ENCODE peak calls at places on chromosome 4, in four cellular contexts. T is fibroblast of the aortic adventitia, S is brain microvascular endothelial cell, P is non-pigmented ciliary epithelial cell. N is an unnamed sample.
A peak's percentile ranks its signal among the peaks of the same experiment; 100 is the strongest.

GRCh38 chr4:168848112-168848511 is 161.9 kb downstream of the CBR4 start:
- DNase-seq in T (peak; percentile 50), S (no peak), P (no peak), N (no peak)

GRCh38 chr4:89469930-89470375 is 162.4 kb upstream of the GPRIN3 start:
- DNase-seq in T (peak; percentile 89), S (peak; percentile 89), P (peak; percentile 88), N (peak; percentile 34)

GRCh38 chr4:147550626-147551250 is 66.5 kb upstream of the TMEM184C start:
- DNase-seq in T (peak; percentile 61), S (peak; percentile 76), P (no peak), N (no peak)

GRCh38 chr4:139628184-139629012 is 37.2 kb upstream of the MGST2 start:
- DNase-seq in T (no peak), S (no peak), P (no peak), N (no peak)

GRCh38 chr4:39544580-39545315 is 17.5 kb upstream of the UGDH start:
- DNase-seq in T (no peak), S (no peak), P (no peak), N (no peak)

GRCh38 chr4:10762541-10762940 is 78.0 kb upstream of the CLNK start:
- DNase-seq in T (peak; percentile 69), S (peak; percentile 96), P (peak; percentile 96), N (no peak)

GRCh38 chr4:1492636-1493539 is 86.6 kb upstream of the NKX1-1 start:
- DNase-seq in T (no peak), S (no peak), P (no peak), N (no peak)

GRCh38 chr4:30717208-30718020 is 2.8 kb upstream of the PCDH7 start:
- DNase-seq in T (peak; percentile 72), S (peak; percentile 42), P (no peak), N (peak; percentile 69)

GRCh38 chr4:173185832-173186545 is 17.4 kb downstream of the GALNT7 start:
- DNase-seq in T (peak; percentile 17), S (no peak), P (no peak), N (no peak)

GRCh38 chr4:129342820-129343219 is 246.9 kb downstream of the C4orf33 start:
- DNase-seq in T (peak; percentile 74), S (peak; percentile 35), P (no peak), N (peak; percentile 36)

GRCh38 chr4:138090145-138090917 is 151.8 kb downstream of the SLC7A11 start:
- DNase-seq in T (peak; percentile 91), S (peak; percentile 87), P (peak; percentile 51), N (peak; percentile 99)

GRCh38 chr4:24956091-24956490 is 43.2 kb upstream of the CCDC149 start:
- DNase-seq in T (no peak), S (no peak), P (no peak), N (no peak)

GRCh38 chr4:124952601-124953000 is 240.1 kb upstream of the ANKRD50 start:
- DNase-seq in T (no peak), S (no peak), P (no peak), N (no peak)

GRCh38 chr4:76687730-76688441 is 210.1 kb downstream of the SOWAHB start:
- DNase-seq in T (no peak), S (no peak), P (no peak), N (peak; percentile 81)